ENCODE peak calls at places on chromosome 18, in four cellular contexts. U is right lobe of liver; X is IMR-90; W is activated CD4-positive, alpha-beta T cell treated with anti-CD3 and anti-CD28 coated beads, Interleukin-2, amount 10 ng/mL, durations not matched to agents 7 days and 5 days. E is an unnamed sample.

GRCh38 chr18:77249583-77250500 is at the start of gene GALR1:
- DNase-seq in W (no peak), X (no peak), U (no peak), E (no peak)

GRCh38 chr18:26642461-26643348 is 94.4 kb upstream of the KCTD1 start:
- DNase-seq in U (no peak), X (no peak), W (no peak), E (no peak)

GRCh38 chr18:43863180-43863579 is 585.9 kb upstream of the SYT4 start:
- DNase-seq in W (no peak), U (no peak), X (no peak), E (peak)

GRCh38 chr18:40066368-40066767 is 1888.7 kb upstream of the PIK3C3 start:
- DNase-seq in W (no peak), X (no peak), U (no peak), E (no peak)

GRCh38 chr18:35732652-35733051 is 151.1 kb downstream of the GALNT1 start:
- DNase-seq in W (no peak), X (peak), U (no peak), E (peak)

GRCh38 chr18:44742741-44743311 is 62.1 kb downstream of the SETBP1 start:
- DNase-seq in W (no peak), X (peak), U (peak), E (peak)

GRCh38 chr18:67463829-67464228 is 52.7 kb downstream of the DSEL start:
- DNase-seq in W (no peak), U (no peak), X (no peak), E (peak)

GRCh38 chr18:45657357-45658335 is 42.4 kb downstream of the SLC14A2 start:
- DNase-seq in U (no peak), W (peak), X (peak), E (peak)

GRCh38 chr18:23619388-23619873 is 33.1 kb upstream of the NPC1 start:
- DNase-seq in U (peak), W (no peak), X (no peak), E (peak)

GRCh38 chr18:23701017-23701416 is 11.8 kb downstream of the LAMA3 start:
- DNase-seq in W (no peak), X (no peak), U (no peak), E (no peak)

GRCh38 chr18:69484699-69485396 is 84.2 kb downstream of the DOK6 start:
- DNase-seq in U (no peak), X (peak), W (no peak), E (peak)

GRCh38 chr18:5759169-5759568 is 136.2 kb downstream of the TMEM200C start:
- DNase-seq in U (no peak), X (no peak), W (no peak), E (no peak)

GRCh38 chr18:65235966-65236634 is 514.7 kb upstream of the CDH7 start:
- DNase-seq in X (no peak), U (no peak), W (no peak), E (no peak)

GRCh38 chr18:51666717-51667320 is 469.3 kb upstream of the MEX3C start:
- DNase-seq in W (no peak), X (no peak), U (peak), E (peak)

GRCh38 chr18:49845629-49846252 is 32.4 kb upstream of the ACAA2 start:
- DNase-seq in X (no peak), U (no peak), W (no peak), E (no peak)

GRCh38 chr18:48802543-48803428 is 148.0 kb downstream of the SMAD7 start:
- DNase-seq in X (no peak), U (peak), W (no peak), E (no peak)

GRCh38 chr18:23573948-23574431 is 12.3 kb downstream of the NPC1 start:
- DNase-seq in W (peak), X (peak), U (no peak), E (peak)

E was measured in fibroblast of mammary gland.